ENCODE peak calls at places on chromosomes 6 and 20, in four cellular contexts. Y is HCT116, K is HepG2, Z is K562. H is an unnamed sample.
A peak's percentile ranks its signal among the peaks of the same experiment; 100 is the strongest.

GRCh38 chr6:26609463-26609862 is 12.7 kb downstream of the ABT1 start:
- DNase-seq in Z (no peak), K (no peak), Y (no peak), H (no peak)

GRCh38 chr6:92510137-92510536 is 909.2 kb downstream of the EPHA7 start:
- DNase-seq in K (no peak), Z (no peak), Y (no peak), H (no peak)

GRCh38 chr20:9140172-9140760 is 71.4 kb downstream of the PLCB4 start:
- DNase-seq in K (no peak), Y (no peak), Z (peak; percentile 82), H (no peak)

GRCh38 chr20:21562656-21563055 is 48.8 kb upstream of the NKX2-2 start:
- DNase-seq in Y (no peak), K (no peak), Z (no peak), H (no peak)

GRCh38 chr6:116352515-116353471 is 18.0 kb upstream of the DSE start:
- DNase-seq in Z (no peak), K (no peak), Y (no peak), H (no peak)

GRCh38 chr6:11804706-11805105 is 26.1 kb upstream of the ADTRP start:
- DNase-seq in Y (no peak), K (no peak), Z (no peak), H (no peak)

GRCh38 chr6:5205877-5206840 is 54.6 kb downstream of the LYRM4 start:
- DNase-seq in Y (no peak), K (peak; percentile 95), Z (peak; percentile 38), H (peak; percentile 23)

GRCh38 chr6:142846883-142847287 is 98.1 kb downstream of the HIVEP2 start:
- DNase-seq in K (peak; percentile 75), Z (no peak), Y (no peak), H (no peak)

GRCh38 chr6:106080106-106081095 is 5.7 kb upstream of the PRDM1 start:
- DNase-seq in K (no peak), Y (no peak), Z (no peak), H (no peak)

GRCh38 chr20:10634683-10635411 is 39.0 kb downstream of the JAG1 start:
- DNase-seq in Y (no peak), Z (no peak), K (no peak), H (no peak)

GRCh38 chr20:50403565-50404418 is 106.4 kb upstream of the PTPN1 start:
- DNase-seq in Y (no peak), K (no peak), Z (no peak), H (no peak)

GRCh38 chr6:113995632-113996031 is 24.7 kb upstream of the HDAC2 start:
- DNase-seq in Z (no peak), Y (peak; percentile 61), K (peak; percentile 19), H (peak; percentile 35)

GRCh38 chr6:89260832-89261231 is 43.7 kb upstream of the GABRR1 start:
- DNase-seq in Z (peak; percentile 82), Y (no peak), K (peak; percentile 21), H (peak; percentile 28)

GRCh38 chr20:63854069-63854765 is 7.1 kb upstream of the ABHD16B start:
- DNase-seq in Y (no peak), K (no peak), Z (no peak), H (peak; percentile 82)

GRCh38 chr20:63301671-63302070 is 8.7 kb downstream of the COL20A1 start:
- DNase-seq in Z (no peak), K (no peak), Y (no peak), H (no peak)

GRCh38 chr20:61739832-61740118 is 325.9 kb downstream of the TAF4 start:
- DNase-seq in Y (no peak), K (no peak), Z (no peak), H (no peak)

GRCh38 chr6:26272171-26272631 is 92.8 kb upstream of the BTN3A2 start:
- DNase-seq in Y (no peak), Z (no peak), K (no peak), H (no peak)

GRCh38 chr6:148109732-148110131 is 232.9 kb upstream of the SASH1 start:
- DNase-seq in Y (no peak), K (no peak), Z (peak; percentile 18), H (no peak)

GRCh38 chr20:1891263-1892121 is 3.7 kb upstream of the SIRPA start:
- DNase-seq in K (no peak), Y (no peak), Z (no peak), H (no peak)

GRCh38 chr6:77373955-77374354 is 89.3 kb downstream of the HTR1B start:
- DNase-seq in Y (no peak), K (no peak), Z (no peak), H (no peak)

GRCh38 chr6:5672581-5673011 is 334.1 kb downstream of the NRN1 start:
- DNase-seq in Y (no peak), K (no peak), Z (peak; percentile 53), H (no peak)

GRCh38 chr6:141252828-141253608 is 879.7 kb upstream of the GJE1 start:
- DNase-seq in Y (no peak), Z (no peak), K (no peak), H (no peak)

GRCh38 chr6:36125575-36125974 is 4.7 kb upstream of the MAPK13 start:
- DNase-seq in Y (no peak), Z (no peak), K (no peak), H (no peak)

GRCh38 chr20:45034436-45034835 is 66.5 kb downstream of the KCNS1 start:
- DNase-seq in Y (no peak), Z (no peak), K (no peak), H (no peak)

GRCh38 chr6:53979468-53980067 is 131.7 kb upstream of the MLIP start:
- DNase-seq in K (peak; percentile 43), Y (peak; percentile 46), Z (peak; percentile 37), H (peak; percentile 23)

GRCh38 chr20:19885981-19886665 is 128.1 kb downstream of the RIN2 start:
- DNase-seq in K (peak; percentile 73), Z (no peak), Y (no peak), H (no peak)

GRCh38 chr20:39042279-39043150 is 80.4 kb downstream of the DHX35 start:
- DNase-seq in Y (no peak), Z (no peak), K (no peak), H (no peak)

GRCh38 chr20:57596998-57597939 is 23.0 kb downstream of the ZBP1 start:
- DNase-seq in Z (peak; percentile 80), K (peak; percentile 43), Y (peak; percentile 8), H (peak; percentile 94)

GRCh38 chr6:153465050-153465449 is 334.0 kb upstream of the RGS17 start:
- DNase-seq in Y (no peak), K (no peak), Z (no peak), H (no peak)

GRCh38 chr6:96227135-96227534 is 211.4 kb downstream of the FUT9 start:
- DNase-seq in Y (no peak), K (no peak), Z (no peak), H (no peak)

GRCh38 chr6:2035046-2035445 is 210.4 kb downstream of the GMDS start:
- DNase-seq in Y (no peak), K (no peak), Z (no peak), H (no peak)

GRCh38 chr6:2034256-2034655 is 211.1 kb downstream of the GMDS start:
- DNase-seq in Z (no peak), K (no peak), Y (no peak), H (no peak)

GRCh38 chr6:2038096-2038495 is 207.3 kb downstream of the GMDS start:
- DNase-seq in Z (peak; percentile 8), Y (no peak), K (no peak), H (peak; percentile 59)

GRCh38 chr6:2036084-2037023 is 209.1 kb downstream of the GMDS start:
- DNase-seq in K (no peak), Y (no peak), Z (no peak), H (no peak)

GRCh38 chr6:2037230-2037926 is 208.0 kb downstream of the GMDS start:
- DNase-seq in Y (no peak), K (no peak), Z (no peak), H (no peak)
- TF ChIP-seq ELF1 in Y (no peak), K (no peak), Z (no peak), H (no peak)

GRCh38 chr6:14282326-14282725 is 164.8 kb downstream of the CD83 start:
- DNase-seq in Y (no peak), K (no peak), Z (no peak), H (no peak)

GRCh38 chr6:14282854-14283505 is 165.4 kb downstream of the CD83 start:
- DNase-seq in Z (no peak), Y (no peak), K (no peak), H (no peak)

GRCh38 chr6:14281831-14282230 is 164.3 kb downstream of the CD83 start:
- DNase-seq in Y (no peak), K (no peak), Z (no peak), H (no peak)

GRCh38 chr6:14280006-14280510 is 162.5 kb downstream of the CD83 start:
- DNase-seq in K (no peak), Y (no peak), Z (no peak), H (no peak)

DNA sequence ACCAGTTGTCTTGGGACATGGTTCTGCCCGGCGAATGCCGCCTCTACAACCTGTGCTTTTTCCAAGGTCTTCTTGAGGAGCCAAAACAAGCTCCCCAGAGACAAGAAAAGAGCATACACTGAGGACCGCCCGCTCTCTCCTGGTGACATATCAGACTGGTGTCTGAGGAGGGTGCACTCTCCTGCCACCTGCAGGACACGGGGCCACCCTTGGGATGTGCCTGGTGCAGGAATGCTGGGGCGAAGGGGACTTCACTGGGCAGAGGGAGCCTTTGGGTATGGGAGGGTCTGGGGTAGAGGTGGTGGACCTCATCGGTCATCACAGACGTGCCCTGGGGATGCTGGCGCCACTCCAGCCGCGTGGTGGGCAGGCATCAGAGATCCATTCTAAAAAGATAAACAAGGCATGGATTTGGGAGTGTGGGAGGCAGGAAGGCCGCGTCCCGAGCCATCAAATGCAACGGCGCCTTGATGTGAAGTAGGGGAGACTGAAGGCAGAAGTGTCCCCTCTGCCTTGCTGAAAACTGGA is 163.3 kb downstream of the CD83 start:
- DNase-seq in Y (no peak), K (no peak), Z (peak; percentile 42), H (no peak)
- TF ChIP-seq ELF1 in Y (no peak), K (no peak), Z (no peak), H (no peak)

GRCh38 chr6:150759500-150759899 is 106.0 kb upstream of the MTHFD1L start:
- DNase-seq in Z (no peak), K (no peak), Y (no peak), H (no peak)

GRCh38 chr6:150765457-150765764 is 100.1 kb upstream of the MTHFD1L start:
- DNase-seq in Y (no peak), Z (no peak), K (no peak), H (no peak)

GRCh38 chr6:150766201-150766997 is 99.1 kb upstream of the MTHFD1L start:
- DNase-seq in K (no peak), Y (no peak), Z (no peak), H (no peak)

GRCh38 chr6:150764638-150765456 is 100.7 kb upstream of the MTHFD1L start:
- DNase-seq in K (no peak), Z (no peak), Y (no peak), H (no peak)

GRCh38 chr6:150761771-150762170 is 103.7 kb upstream of the MTHFD1L start:
- DNase-seq in K (no peak), Z (no peak), Y (no peak), H (no peak)
- TF ChIP-seq ELF1 in K (no peak), Z (no peak), Y (no peak), H (no peak)

GRCh38 chr6:31548423-31548873 is 1.0 kb downstream of the NFKBIL1 start:
- DNase-seq in Y (no peak), K (no peak), Z (peak; percentile 51), H (no peak)
- TF ChIP-seq ELF1 in Y (no peak), K (no peak), Z (no peak), H (no peak)

H was measured in SK-N-SH.